ENCODE peak calls at places on chromosome 5, in six cellular contexts. One of them, this sample, is unnamed.

GRCh38 chr5:110968246-110969005 is 103.1 kb upstream of the TSLP start:
- DNase-seq in mesenchymal stem cell: no peak
- DNase-seq in H1: no peak
- DNase-seq in neuronal stem cell: no peak
- DNase-seq in IMR-90: peak
- DNase-seq in mesendoderm: no peak
- DNase-seq in this sample: no peak

GRCh38 chr5:173775261-173775660 is 112.9 kb upstream of the CPEB4 start:
- DNase-seq in neuronal stem cell: no peak
- DNase-seq in mesendoderm: no peak
- DNase-seq in IMR-90: no peak
- DNase-seq in H1: no peak
- DNase-seq in mesenchymal stem cell: no peak
- DNase-seq in this sample: no peak

GRCh38 chr5:147377685-147378084 is 132.2 kb downstream of the DPYSL3 start:
- DNase-seq in mesenchymal stem cell: no peak
- DNase-seq in IMR-90: no peak
- DNase-seq in neuronal stem cell: no peak
- DNase-seq in H1: no peak
- DNase-seq in mesendoderm: no peak
- DNase-seq in this sample: no peak

GRCh38 chr5:167587768-167588167 is 703.7 kb upstream of the WWC1 start:
- DNase-seq in neuronal stem cell: peak
- DNase-seq in H1: no peak
- DNase-seq in mesenchymal stem cell: peak
- DNase-seq in IMR-90: peak
- DNase-seq in mesendoderm: peak
- DNase-seq in this sample: peak

GRCh38 chr5:143833179-143833578 is 21.2 kb downstream of the HMHB1 start:
- DNase-seq in neuronal stem cell: no peak
- DNase-seq in H1: no peak
- DNase-seq in mesenchymal stem cell: no peak
- DNase-seq in mesendoderm: no peak
- DNase-seq in IMR-90: no peak
- DNase-seq in this sample: no peak

GRCh38 chr5:89204766-89205165 is 321.8 kb upstream of the MEF2C start:
- DNase-seq in H1: no peak
- DNase-seq in neuronal stem cell: no peak
- DNase-seq in mesenchymal stem cell: no peak
- DNase-seq in IMR-90: no peak
- DNase-seq in mesendoderm: no peak
- DNase-seq in this sample: no peak

GRCh38 chr5:181087309-181087708 is 43.7 kb downstream of the OR2V1 start:
- DNase-seq in H1: no peak
- DNase-seq in IMR-90: no peak
- DNase-seq in mesenchymal stem cell: no peak
- DNase-seq in mesendoderm: no peak
- DNase-seq in neuronal stem cell: no peak
- DNase-seq in this sample: no peak

GRCh38 chr5:31581498-31582099 is 49.5 kb downstream of the C5orf22 start:
- DNase-seq in mesenchymal stem cell: peak
- DNase-seq in H1: no peak
- DNase-seq in IMR-90: peak
- DNase-seq in neuronal stem cell: peak
- DNase-seq in mesendoderm: peak
- DNase-seq in this sample: no peak

GRCh38 chr5:32953694-32954093 is 242.6 kb downstream of the NPR3 start:
- DNase-seq in neuronal stem cell: no peak
- DNase-seq in mesenchymal stem cell: no peak
- DNase-seq in IMR-90: no peak
- DNase-seq in mesendoderm: no peak
- DNase-seq in H1: no peak
- DNase-seq in this sample: no peak

GRCh38 chr5:138179277-138179857 is 455 bp downstream of the KIF20A start:
- DNase-seq in mesendoderm: peak
- DNase-seq in H1: peak
- DNase-seq in mesenchymal stem cell: no peak
- DNase-seq in IMR-90: no peak
- DNase-seq in neuronal stem cell: peak
- DNase-seq in this sample: peak
- H3K9ac ChIP-seq in mesendoderm: peak
- H3K9ac ChIP-seq in H1: peak
- H3K9ac ChIP-seq in mesenchymal stem cell: peak
- H3K9ac ChIP-seq in IMR-90: peak
- H3K9ac ChIP-seq in neuronal stem cell: peak
- H3K9ac ChIP-seq in this sample: peak

GRCh38 chr5:123285122-123286011 is 137.8 kb downstream of the CEP120 start:
- DNase-seq in H1: peak
- DNase-seq in neuronal stem cell: peak
- DNase-seq in mesendoderm: peak
- DNase-seq in IMR-90: peak
- DNase-seq in mesenchymal stem cell: peak
- DNase-seq in this sample: peak
- H2BK15ac ChIP-seq in H1: no peak
- H2BK15ac ChIP-seq in neuronal stem cell: no peak
- H2BK15ac ChIP-seq in mesendoderm: peak
- H2BK15ac ChIP-seq in IMR-90: no peak
- H2BK15ac ChIP-seq in mesenchymal stem cell: no peak
- H2BK15ac ChIP-seq in this sample: no peak

GRCh38 chr5:172417130-172417802 is 37.1 kb downstream of the SH3PXD2B start:
- DNase-seq in mesendoderm: no peak
- DNase-seq in mesenchymal stem cell: no peak
- DNase-seq in IMR-90: no peak
- DNase-seq in H1: no peak
- DNase-seq in neuronal stem cell: no peak
- DNase-seq in this sample: no peak

GRCh38 chr5:172415615-172416275 is 38.6 kb downstream of the SH3PXD2B start:
- DNase-seq in mesendoderm: no peak
- DNase-seq in IMR-90: no peak
- DNase-seq in neuronal stem cell: no peak
- DNase-seq in H1: no peak
- DNase-seq in mesenchymal stem cell: no peak
- DNase-seq in this sample: no peak

GRCh38 chr5:172420215-172420934 is 34.0 kb downstream of the SH3PXD2B start:
- DNase-seq in mesendoderm: peak
- DNase-seq in neuronal stem cell: no peak
- DNase-seq in IMR-90: peak
- DNase-seq in H1: peak
- DNase-seq in mesenchymal stem cell: peak
- DNase-seq in this sample: peak

GRCh38 chr5:172418847-172419810 is 35.2 kb downstream of the SH3PXD2B start:
- DNase-seq in mesenchymal stem cell: no peak
- DNase-seq in IMR-90: no peak
- DNase-seq in mesendoderm: no peak
- DNase-seq in neuronal stem cell: no peak
- DNase-seq in H1: no peak
- DNase-seq in this sample: no peak

DNA sequence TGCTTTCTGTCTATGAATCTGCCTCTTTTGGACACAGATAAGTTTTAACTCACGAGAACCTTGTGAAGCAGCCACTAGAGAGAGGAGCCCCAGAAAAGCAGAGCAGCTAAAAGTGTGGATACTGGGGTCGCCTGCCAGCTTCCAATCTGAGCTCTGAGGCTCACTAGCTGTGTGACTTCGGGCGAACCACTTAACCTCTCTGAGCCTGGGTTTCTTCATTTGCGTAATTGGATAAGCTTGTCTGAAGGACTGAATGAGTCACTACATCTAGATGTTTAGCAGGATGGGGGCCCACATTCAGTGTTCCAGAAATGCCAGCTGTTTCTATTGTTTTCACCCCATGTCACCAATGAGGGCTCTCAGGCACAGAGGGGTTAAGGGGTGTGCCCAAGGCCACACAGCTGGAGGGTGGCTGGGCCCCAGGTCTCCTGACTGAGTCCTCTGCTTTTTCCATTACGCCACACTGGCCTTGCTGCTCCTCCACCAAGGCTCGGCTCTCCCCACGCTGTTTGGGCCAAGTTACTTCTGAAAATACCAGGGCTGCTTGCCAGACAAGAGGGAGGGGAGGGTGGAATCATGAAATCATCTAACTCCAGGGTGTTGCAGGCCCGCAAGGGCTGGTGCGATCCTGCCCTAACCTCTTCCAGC is 36.2 kb downstream of the SH3PXD2B start:
- DNase-seq in IMR-90: peak
- DNase-seq in mesendoderm: no peak
- DNase-seq in mesenchymal stem cell: peak
- DNase-seq in H1: no peak
- DNase-seq in neuronal stem cell: no peak
- DNase-seq in this sample: no peak
- H3K9ac ChIP-seq in IMR-90: no peak
- H3K9ac ChIP-seq in mesendoderm: no peak
- H3K9ac ChIP-seq in mesenchymal stem cell: peak
- H3K9ac ChIP-seq in H1: no peak
- H3K9ac ChIP-seq in neuronal stem cell: no peak
- H3K9ac ChIP-seq in this sample: no peak

DNA sequence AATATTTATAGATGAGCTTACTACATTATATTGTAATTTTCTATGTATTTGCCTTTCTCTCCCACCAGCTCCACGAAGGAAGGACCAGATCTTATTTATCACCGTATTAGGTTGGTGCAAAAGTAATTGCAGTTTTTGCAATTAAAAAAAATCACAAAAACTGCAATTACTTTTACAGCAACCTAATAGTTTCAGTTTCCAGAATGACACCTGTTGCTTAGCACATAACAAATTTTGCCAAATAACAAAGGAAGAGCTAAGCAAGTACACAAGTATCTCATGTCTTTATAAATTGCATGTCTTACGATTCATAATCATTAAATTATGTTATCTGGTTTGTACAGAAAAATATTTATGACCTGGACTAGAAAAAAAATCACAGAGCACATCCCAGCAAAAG is 45.9 kb downstream of the AGXT2 start:
- DNase-seq in mesenchymal stem cell: no peak
- DNase-seq in neuronal stem cell: no peak
- DNase-seq in H1: no peak
- DNase-seq in IMR-90: no peak
- DNase-seq in mesendoderm: no peak
- DNase-seq in this sample: no peak
- H2BK15ac ChIP-seq in mesenchymal stem cell: no peak
- H2BK15ac ChIP-seq in neuronal stem cell: no peak
- H2BK15ac ChIP-seq in H1: no peak
- H2BK15ac ChIP-seq in IMR-90: no peak
- H2BK15ac ChIP-seq in mesendoderm: no peak
- H2BK15ac ChIP-seq in this sample: no peak

GRCh38 chr5:43603535-43604363 is 769 bp downstream of the NNT start:
- DNase-seq in neuronal stem cell: no peak
- DNase-seq in IMR-90: peak
- DNase-seq in H1: no peak
- DNase-seq in mesendoderm: peak
- DNase-seq in mesenchymal stem cell: peak
- DNase-seq in this sample: peak
- H3K9ac ChIP-seq in neuronal stem cell: peak
- H3K9ac ChIP-seq in IMR-90: peak
- H3K9ac ChIP-seq in H1: peak
- H3K9ac ChIP-seq in mesendoderm: peak
- H3K9ac ChIP-seq in mesenchymal stem cell: peak
- H3K9ac ChIP-seq in this sample: peak

GRCh38 chr5:72224946-72225427 is 95.1 kb downstream of the MRPS27 start:
- DNase-seq in neuronal stem cell: no peak
- DNase-seq in H1: no peak
- DNase-seq in mesenchymal stem cell: no peak
- DNase-seq in mesendoderm: no peak
- DNase-seq in IMR-90: peak
- DNase-seq in this sample: no peak
- H2BK15ac ChIP-seq in neuronal stem cell: no peak
- H2BK15ac ChIP-seq in H1: no peak
- H2BK15ac ChIP-seq in mesenchymal stem cell: no peak
- H2BK15ac ChIP-seq in mesendoderm: no peak
- H2BK15ac ChIP-seq in IMR-90: no peak
- H2BK15ac ChIP-seq in this sample: no peak

GRCh38 chr5:5183192-5183699 is 43.1 kb downstream of the ADAMTS16 start:
- DNase-seq in neuronal stem cell: no peak
- DNase-seq in H1: peak
- DNase-seq in mesenchymal stem cell: no peak
- DNase-seq in IMR-90: no peak
- DNase-seq in mesendoderm: peak
- DNase-seq in this sample: peak

GRCh38 chr5:5183933-5184332 is 43.8 kb downstream of the ADAMTS16 start:
- DNase-seq in IMR-90: no peak
- DNase-seq in neuronal stem cell: no peak
- DNase-seq in mesenchymal stem cell: no peak
- DNase-seq in mesendoderm: no peak
- DNase-seq in H1: no peak
- DNase-seq in this sample: peak

GRCh38 chr5:5181650-5182324 is 41.7 kb downstream of the ADAMTS16 start:
- DNase-seq in H1: no peak
- DNase-seq in mesenchymal stem cell: no peak
- DNase-seq in mesendoderm: peak
- DNase-seq in IMR-90: no peak
- DNase-seq in neuronal stem cell: no peak
- DNase-seq in this sample: no peak

GRCh38 chr5:5179597-5179996 is 39.5 kb downstream of the ADAMTS16 start:
- DNase-seq in mesenchymal stem cell: no peak
- DNase-seq in IMR-90: no peak
- DNase-seq in neuronal stem cell: no peak
- DNase-seq in mesendoderm: peak
- DNase-seq in H1: peak
- DNase-seq in this sample: peak

GRCh38 chr5:5182508-5183191 is 42.5 kb downstream of the ADAMTS16 start:
- DNase-seq in IMR-90: no peak
- DNase-seq in mesenchymal stem cell: no peak
- DNase-seq in H1: no peak
- DNase-seq in mesendoderm: no peak
- DNase-seq in neuronal stem cell: no peak
- DNase-seq in this sample: no peak
- H3K9ac ChIP-seq in IMR-90: no peak
- H3K9ac ChIP-seq in mesenchymal stem cell: no peak
- H3K9ac ChIP-seq in H1: peak
- H3K9ac ChIP-seq in mesendoderm: no peak
- H3K9ac ChIP-seq in neuronal stem cell: no peak
- H3K9ac ChIP-seq in this sample: peak

GRCh38 chr5:137935694-137936093 is 46.4 kb downstream of the PKD2L2 start:
- DNase-seq in mesenchymal stem cell: no peak
- DNase-seq in neuronal stem cell: no peak
- DNase-seq in IMR-90: no peak
- DNase-seq in mesendoderm: no peak
- DNase-seq in H1: no peak
- DNase-seq in this sample: no peak
- H2BK15ac ChIP-seq in mesenchymal stem cell: no peak
- H2BK15ac ChIP-seq in neuronal stem cell: no peak
- H2BK15ac ChIP-seq in IMR-90: no peak
- H2BK15ac ChIP-seq in mesendoderm: no peak
- H2BK15ac ChIP-seq in H1: no peak
- H2BK15ac ChIP-seq in this sample: no peak

DNA sequence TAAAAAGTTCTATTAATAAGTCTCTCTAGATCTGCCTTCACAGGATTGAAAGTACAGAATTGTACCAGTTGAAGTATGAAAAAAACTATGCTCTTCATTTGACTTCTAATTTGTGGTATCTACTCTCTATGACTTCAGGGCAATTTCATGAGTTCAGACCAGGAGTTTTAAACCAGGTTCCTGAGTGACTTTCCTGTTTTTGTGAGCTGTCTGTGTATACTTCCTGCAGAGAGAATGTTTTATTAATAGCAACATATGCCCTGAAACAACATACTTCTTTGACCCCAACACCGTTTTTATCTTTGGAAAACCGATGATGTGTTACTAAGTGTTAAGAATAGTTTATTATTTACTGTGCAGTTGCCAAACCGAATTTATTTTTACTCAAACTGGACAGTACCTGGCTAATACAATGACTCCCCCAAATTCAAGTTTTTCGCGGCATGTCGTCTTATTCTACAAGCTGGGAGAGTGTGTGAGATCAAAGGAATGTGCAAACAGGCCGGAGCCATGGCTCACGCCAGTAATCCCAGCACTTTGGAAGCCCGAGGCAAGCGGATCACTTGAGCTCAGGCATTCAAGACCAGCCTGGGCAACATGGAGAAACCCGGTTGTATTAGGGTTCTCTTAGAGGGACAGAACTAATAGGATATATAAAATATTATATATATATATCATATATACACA is 58.7 kb upstream of the ERBIN start:
- DNase-seq in mesenchymal stem cell: peak
- DNase-seq in neuronal stem cell: no peak
- DNase-seq in mesendoderm: peak
- DNase-seq in H1: no peak
- DNase-seq in IMR-90: peak
- DNase-seq in this sample: no peak
- H3K9ac ChIP-seq in mesenchymal stem cell: no peak
- H3K9ac ChIP-seq in neuronal stem cell: no peak
- H3K9ac ChIP-seq in mesendoderm: no peak
- H3K9ac ChIP-seq in H1: no peak
- H3K9ac ChIP-seq in IMR-90: no peak
- H3K9ac ChIP-seq in this sample: no peak